ENCODE peak calls at places on chromosomes 6 and 20, in four cellular contexts. Y, U, F and X are unnamed samples. For H3K27me3, the result is how much of the 10 kb centered on the place peaks cover.

GRCh38 chr6:130600880-130601341 is 226.3 kb upstream of the SMLR1 start:
- DNase-seq in Y (no peak), U (no peak), F (no peak), X (no peak)

GRCh38 chr6:13479971-13480434 is 7.4 kb downstream of the GFOD1 start:
- DNase-seq in Y (no peak), U (no peak), F (no peak), X (no peak)

GRCh38 chr20:59693587-59693986 is 89.2 kb downstream of the PHACTR3 start:
- DNase-seq in Y (no peak), U (no peak), F (no peak), X (no peak)

GRCh38 chr20:23206061-23206460 is 119.9 kb upstream of the CD93 start:
- DNase-seq in Y (no peak), U (no peak), F (no peak), X (no peak)

GRCh38 chr6:120711255-120711654 is 623.0 kb downstream of the TBC1D32 start:
- DNase-seq in Y (no peak), U (no peak), F (no peak), X (no peak)

GRCh38 chr6:54194067-54194466 is 82.8 kb downstream of the MLIP start:
- DNase-seq in Y (no peak), U (no peak), F (no peak), X (no peak)

GRCh38 chr6:89140347-89141159 is 5.3 kb upstream of the PM20D2 start:
- DNase-seq in Y (no peak), U (no peak), F (no peak), X (no peak)

GRCh38 chr6:131822119-131822518 is 14.3 kb downstream of the ENPP1 start:
- DNase-seq in Y (no peak), U (no peak), F (no peak), X (no peak)

GRCh38 chr6:36642913-36643817 is 35.3 kb upstream of the CDKN1A start:
- DNase-seq in Y (peak), U (no peak), F (peak), X (peak)

GRCh38 chr20:44153636-44154043 is 33.3 kb downstream of the JPH2 start:
- DNase-seq in Y (no peak), U (no peak), F (no peak), X (no peak)

GRCh38 chr6:167733740-167734661 is 92.7 kb upstream of the AFDN start:
- DNase-seq in Y (no peak), U (no peak), F (no peak), X (no peak)

GRCh38 chr6:70369332-70369950 is 43.9 kb upstream of the FAM135A start:
- DNase-seq in Y (peak), U (no peak), F (no peak), X (peak)

GRCh38 chr6:113856011-113856551 is 1.1 kb upstream of the MARCKS start:
- DNase-seq in Y (no peak), U (no peak), F (no peak), X (no peak)

GRCh38 chr6:100695445-100695844 is 185.7 kb downstream of the ASCC3 start:
- DNase-seq in Y (no peak), U (no peak), F (no peak), X (no peak)

GRCh38 chr6:1326535-1327121 is 14.7 kb downstream of the FOXQ1 start:
- DNase-seq in Y (no peak), U (no peak), F (no peak), X (no peak)

GRCh38 chr6:170080828-170081368 is 210.0 kb downstream of the DLL1 start:
- DNase-seq in Y (peak), U (no peak), F (peak), X (peak)

GRCh38 chr20:1509237-1509636 is 18.0 kb upstream of the SIRPB2 start:
- DNase-seq in Y (no peak), U (no peak), F (no peak), X (no peak)

GRCh38 chr20:57398231-57398821 is 7.1 kb downstream of the RBM38 start:
- DNase-seq in Y (peak), U (peak), F (no peak), X (peak)

GRCh38 chr6:83169511-83169910 is 23.6 kb downstream of the PGM3 start:
- DNase-seq in Y (no peak), U (no peak), F (no peak), X (no peak)

GRCh38 chr6:3687847-3688246 is 63.7 kb downstream of the PXDC1 start:
- DNase-seq in Y (no peak), U (no peak), F (no peak), X (no peak)

GRCh38 chr6:3693879-3694278 is 57.6 kb downstream of the PXDC1 start:
- DNase-seq in Y (no peak), U (no peak), F (no peak), X (no peak)

GRCh38 chr6:3695065-3695830 is 56.3 kb downstream of the PXDC1 start:
- DNase-seq in Y (no peak), U (no peak), F (no peak), X (no peak)

GRCh38 chr6:3690506-3690905 is 61.0 kb downstream of the PXDC1 start:
- DNase-seq in Y (no peak), U (no peak), F (no peak), X (no peak)
- TF ChIP-seq CTCF in Y (no peak), U (no peak), F (no peak), X (no peak)

GRCh38 chr6:166195861-166196238 is 28.2 kb upstream of the TBXT start:
- DNase-seq in Y (no peak), U (no peak), F (no peak), X (no peak)
- H3K27me3 ChIP-seq in Y (half or more), U (under half), F (under half), X (under half)

GRCh38 chr6:9307187-9307586 is 871.8 kb upstream of the SLC35B3 start:
- DNase-seq in Y (no peak), U (no peak), F (no peak), X (no peak)
- TF ChIP-seq CTCF in Y (no peak), U (no peak), F (no peak), X (no peak)

GRCh38 chr6:10397756-10398438 is 17.0 kb downstream of the TFAP2A start:
- DNase-seq in Y (no peak), U (no peak), F (no peak), X (no peak)
- H3K27me3 ChIP-seq in Y (half or more), U (under half), F (under half), X (half or more)

GRCh38 chr6:39861663-39862062 is 69.5 kb downstream of the DAAM2 start:
- DNase-seq in Y (no peak), U (no peak), F (no peak), X (no peak)
- TF ChIP-seq CTCF in Y (no peak), U (no peak), F (no peak), X (no peak)

GRCh38 chr20:46649650-46649949 is 1.7 kb downstream of the SLC13A3 start:
- DNase-seq in Y (no peak), U (no peak), F (no peak), X (no peak)

GRCh38 chr20:46649965-46650542 is 1.2 kb downstream of the SLC13A3 start:
- DNase-seq in Y (no peak), U (no peak), F (no peak), X (no peak)

GRCh38 chr20:46648903-46649649 is 2.2 kb downstream of the SLC13A3 start:
- DNase-seq in Y (no peak), U (no peak), F (no peak), X (no peak)

GRCh38 chr20:46651091-46651962 is at the start of gene SLC13A3:
- DNase-seq in Y (no peak), U (no peak), F (no peak), X (no peak)

GRCh38 chr20:46650575-46651090 is 626 bp downstream of the SLC13A3 start:
- DNase-seq in Y (no peak), U (no peak), F (no peak), X (no peak)
- H3K27me3 ChIP-seq in Y (half or more), U (under half), F (under half), X (under half)

GRCh38 chr6:55886185-55886836 is 10.9 kb upstream of the BMP5 start:
- DNase-seq in Y (no peak), U (no peak), F (no peak), X (no peak)
- TF ChIP-seq CTCF in Y (peak), U (peak), F (peak), X (no peak)

DNA sequence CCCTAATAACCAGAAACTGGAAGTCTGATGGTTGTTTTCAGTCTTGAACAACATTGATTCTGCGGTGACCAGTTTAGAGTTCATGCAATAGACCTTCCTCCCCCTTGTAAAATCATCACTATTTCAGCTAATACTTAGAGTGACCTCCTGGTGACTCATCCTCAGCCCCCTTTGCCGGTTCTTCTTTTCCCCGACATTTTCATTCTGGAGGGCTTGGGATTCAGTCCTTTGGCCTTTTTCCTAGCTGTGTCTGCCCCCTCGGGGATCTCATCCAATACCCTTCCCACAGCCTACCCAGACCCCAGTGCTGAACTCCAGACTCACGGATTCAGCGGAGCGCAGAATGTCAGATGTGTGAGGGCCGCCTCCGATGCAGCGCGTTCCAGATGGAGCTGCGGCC is 7.5 kb upstream of the BHLHE23 start:
- DNase-seq in Y (no peak), U (no peak), F (no peak), X (no peak)
- H3K27me3 ChIP-seq in Y (half or more), U (under half), F (under half), X (half or more)